ENCODE peak calls at places on chromosomes 7 and 10, in seven cellular contexts. Q is HuH-7.5, F is ACHN, U is fibroblast of the conjunctiva, P is left cardiac atrium, G is Caco-2, N is B cell. D is an unnamed sample.
A peak's percentile ranks its signal among the peaks of the same experiment; 100 is the strongest.

GRCh38 chr10:43263551-43264323 is 3.1 kb downstream of the RASGEF1A start:
- DNase-seq in U (no peak), Q (no peak), P (no peak), G (no peak), N (no peak), F (peak; percentile 31), D (peak; percentile 38)

GRCh38 chr10:128526793-128527375 is 400.7 kb upstream of the MKI67 start:
- DNase-seq in F (no peak), Q (no peak), G (no peak), U (no peak), P (no peak), N (no peak), D (no peak)

GRCh38 chr10:11516419-11516721 is 95.1 kb downstream of the USP6NL start:
- DNase-seq in N (no peak), G (no peak), Q (no peak), U (no peak), P (no peak), F (no peak), D (no peak)

GRCh38 chr10:119198438-119198837 is 8.9 kb upstream of the GRK5 start:
- DNase-seq in G (no peak), Q (no peak), U (no peak), P (no peak), N (no peak), F (no peak), D (peak; percentile 15)

GRCh38 chr7:26308551-26308950 is 16.9 kb downstream of the SNX10 start:
- DNase-seq in F (no peak), G (no peak), P (no peak), U (no peak), N (no peak), Q (no peak), D (no peak)

GRCh38 chr7:107024906-107025305 is 19.6 kb upstream of the PRKAR2B start:
- DNase-seq in U (no peak), F (no peak), N (no peak), P (no peak), G (no peak), Q (no peak), D (no peak)

GRCh38 chr7:106812027-106812643 is 52.9 kb upstream of the PIK3CG start:
- DNase-seq in U (no peak), N (no peak), F (no peak), G (no peak), Q (no peak), P (no peak), D (no peak)

GRCh38 chr7:13062596-13062995 is 375.2 kb downstream of the ARL4A start:
- DNase-seq in N (no peak), F (no peak), P (no peak), Q (no peak), U (no peak), G (no peak), D (no peak)

GRCh38 chr7:151895695-151896485 is 19.0 kb upstream of the PRKAG2 start:
- DNase-seq in G (no peak), P (no peak), U (no peak), N (no peak), F (no peak), Q (no peak), D (no peak)

GRCh38 chr7:24880886-24881285 is 99.1 kb downstream of the OSBPL3 start:
- DNase-seq in N (no peak), G (no peak), P (no peak), F (no peak), U (no peak), Q (no peak), D (no peak)

GRCh38 chr7:47678641-47679380 is 96.9 kb upstream of the TNS3 start:
- DNase-seq in F (no peak), P (no peak), G (no peak), Q (no peak), N (no peak), U (no peak), D (no peak)

GRCh38 chr10:125160856-125161569 is 650 bp upstream of the CTBP2 start:
- DNase-seq in P (peak; percentile 84), U (peak; percentile 77), G (peak; percentile 92), Q (peak; percentile 62), N (no peak), F (peak; percentile 89), D (peak; percentile 93)

GRCh38 chr10:24727811-24728210 is 4.1 kb upstream of the ARHGAP21 start:
- DNase-seq in F (peak; percentile 37), G (peak; percentile 53), Q (no peak), N (no peak), U (no peak), P (no peak), D (peak; percentile 44)

GRCh38 chr10:132103116-132103910 is 37.6 kb downstream of the JAKMIP3 start:
- DNase-seq in F (no peak), N (no peak), Q (no peak), U (no peak), G (no peak), P (no peak), D (no peak)

GRCh38 chr10:68334672-68335467 is 2.1 kb upstream of the PBLD start:
- DNase-seq in Q (no peak), F (no peak), G (no peak), U (no peak), N (no peak), P (no peak), D (no peak)

GRCh38 chr7:1666251-1666778 is 3.8 kb upstream of the ELFN1 start:
- DNase-seq in Q (peak; percentile 75), G (no peak), U (no peak), P (peak; percentile 22), N (no peak), F (peak; percentile 22), D (no peak)

GRCh38 chr7:45021604-45022296 is 21.7 kb downstream of the CCM2 start:
- DNase-seq in F (peak; percentile 79), P (no peak), U (no peak), G (no peak), N (no peak), Q (no peak), D (no peak)

D was measured in T47D.